ENCODE peak calls at places on chromosomes 16 and 17, in seven cellular contexts. One of them, this sample, is unnamed.

GRCh38 chr16:88936913-88937666 is 39.9 kb downstream of the CBFA2T3 start:
- DNase-seq in adrenal gland: peak; percentile 18
- DNase-seq in left ventricle myocardium inferior: peak; percentile 31
- DNase-seq in choroid plexus epithelial cell: no peak
- DNase-seq in stomach: no peak
- DNase-seq in A549: no peak
- DNase-seq in AG04450: no peak
- DNase-seq in this sample: no peak

GRCh38 chr16:75011634-75012307 is 12.9 kb downstream of the ZNRF1 start:
- DNase-seq in stomach: no peak
- DNase-seq in left ventricle myocardium inferior: no peak
- DNase-seq in adrenal gland: no peak
- DNase-seq in A549: no peak
- DNase-seq in choroid plexus epithelial cell: peak; percentile 92
- DNase-seq in AG04450: peak; percentile 51
- DNase-seq in this sample: peak; percentile 62

GRCh38 chr17:20315821-20316220 is 151.5 kb downstream of the LGALS9B start:
- DNase-seq in adrenal gland: no peak
- DNase-seq in left ventricle myocardium inferior: no peak
- DNase-seq in stomach: no peak
- DNase-seq in choroid plexus epithelial cell: peak; percentile 7
- DNase-seq in AG04450: no peak
- DNase-seq in A549: no peak
- DNase-seq in this sample: no peak

GRCh38 chr17:57849874-57850754 is at the start of gene MRPS23:
- DNase-seq in stomach: peak; percentile 98
- DNase-seq in A549: peak; percentile 91
- DNase-seq in choroid plexus epithelial cell: peak; percentile 99
- DNase-seq in AG04450: peak; percentile 97
- DNase-seq in adrenal gland: peak; percentile 97
- DNase-seq in left ventricle myocardium inferior: peak; percentile 97
- DNase-seq in this sample: peak; percentile 96

GRCh38 chr16:25413962-25414361 is 156.3 kb upstream of the ZKSCAN2 start:
- DNase-seq in AG04450: no peak
- DNase-seq in A549: no peak
- DNase-seq in stomach: no peak
- DNase-seq in adrenal gland: no peak
- DNase-seq in left ventricle myocardium inferior: no peak
- DNase-seq in choroid plexus epithelial cell: no peak
- DNase-seq in this sample: no peak

GRCh38 chr17:81527591-81528383 is at the start of gene FSCN2:
- DNase-seq in adrenal gland: no peak
- DNase-seq in AG04450: no peak
- DNase-seq in stomach: peak; percentile 42
- DNase-seq in choroid plexus epithelial cell: peak; percentile 25
- DNase-seq in A549: no peak
- DNase-seq in left ventricle myocardium inferior: no peak
- DNase-seq in this sample: no peak

GRCh38 chr16:86707171-86707570 is 128.8 kb downstream of the FOXL1 start:
- DNase-seq in A549: no peak
- DNase-seq in adrenal gland: no peak
- DNase-seq in choroid plexus epithelial cell: no peak
- DNase-seq in stomach: no peak
- DNase-seq in left ventricle myocardium inferior: no peak
- DNase-seq in AG04450: no peak
- DNase-seq in this sample: no peak

GRCh38 chr16:75256059-75256870 is 4.8 kb upstream of the BCAR1 start:
- DNase-seq in A549: no peak
- DNase-seq in adrenal gland: peak; percentile 32
- DNase-seq in left ventricle myocardium inferior: no peak
- DNase-seq in stomach: peak; percentile 28
- DNase-seq in choroid plexus epithelial cell: peak; percentile 59
- DNase-seq in AG04450: no peak
- DNase-seq in this sample: no peak

GRCh38 chr17:78828470-78829185 is 12.0 kb downstream of the USP36 start:
- DNase-seq in stomach: no peak
- DNase-seq in choroid plexus epithelial cell: peak; percentile 90
- DNase-seq in left ventricle myocardium inferior: no peak
- DNase-seq in AG04450: peak; percentile 38
- DNase-seq in A549: peak; percentile 80
- DNase-seq in adrenal gland: no peak
- DNase-seq in this sample: no peak
- TF ChIP-seq CTCF in stomach: no peak
- TF ChIP-seq CTCF in choroid plexus epithelial cell: peak; percentile 86
- TF ChIP-seq CTCF in left ventricle myocardium inferior: no peak
- TF ChIP-seq CTCF in AG04450: peak; percentile 64
- TF ChIP-seq CTCF in A549: peak; percentile 26
- TF ChIP-seq CTCF in adrenal gland: no peak
- TF ChIP-seq CTCF in this sample: peak; percentile 20

GRCh38 chr16:28537964-28538732 is 626 bp downstream of the NUPR1 start:
- DNase-seq in stomach: peak; percentile 30
- DNase-seq in AG04450: no peak
- DNase-seq in adrenal gland: no peak
- DNase-seq in choroid plexus epithelial cell: no peak
- DNase-seq in left ventricle myocardium inferior: no peak
- DNase-seq in A549: no peak
- DNase-seq in this sample: no peak
- H3K4me3 ChIP-seq in stomach: peak overlapping the region; percentile 45
- H3K4me3 ChIP-seq in AG04450: peak overlapping the region; percentile 83
- H3K4me3 ChIP-seq in adrenal gland: peak overlapping the region; percentile 25
- H3K4me3 ChIP-seq in choroid plexus epithelial cell: peak overlapping the region; percentile 63
- H3K4me3 ChIP-seq in left ventricle myocardium inferior: peak overlapping the region; percentile 71
- H3K4me3 ChIP-seq in A549: peak overlapping the region; percentile 41
- H3K4me3 ChIP-seq in this sample: no peak overlapping the region

GRCh38 chr16:10466313-10466712 is 80.5 kb downstream of the ATF7IP2 start:
- DNase-seq in adrenal gland: no peak
- DNase-seq in choroid plexus epithelial cell: no peak
- DNase-seq in AG04450: no peak
- DNase-seq in A549: no peak
- DNase-seq in stomach: no peak
- DNase-seq in left ventricle myocardium inferior: no peak
- DNase-seq in this sample: no peak

GRCh38 chr16:10466861-10467260 is 81.0 kb downstream of the ATF7IP2 start:
- DNase-seq in AG04450: no peak
- DNase-seq in adrenal gland: no peak
- DNase-seq in A549: no peak
- DNase-seq in choroid plexus epithelial cell: peak; percentile 14
- DNase-seq in left ventricle myocardium inferior: no peak
- DNase-seq in stomach: no peak
- DNase-seq in this sample: no peak

GRCh38 chr16:10465821-10466220 is 80.0 kb downstream of the ATF7IP2 start:
- DNase-seq in AG04450: no peak
- DNase-seq in A549: no peak
- DNase-seq in stomach: no peak
- DNase-seq in left ventricle myocardium inferior: no peak
- DNase-seq in choroid plexus epithelial cell: peak; percentile 10
- DNase-seq in adrenal gland: no peak
- DNase-seq in this sample: no peak
- TF ChIP-seq CTCF in AG04450: no peak
- TF ChIP-seq CTCF in A549: no peak
- TF ChIP-seq CTCF in stomach: no peak
- TF ChIP-seq CTCF in left ventricle myocardium inferior: no peak
- TF ChIP-seq CTCF in choroid plexus epithelial cell: no peak
- TF ChIP-seq CTCF in adrenal gland: no peak
- TF ChIP-seq CTCF in this sample: no peak

DNA sequence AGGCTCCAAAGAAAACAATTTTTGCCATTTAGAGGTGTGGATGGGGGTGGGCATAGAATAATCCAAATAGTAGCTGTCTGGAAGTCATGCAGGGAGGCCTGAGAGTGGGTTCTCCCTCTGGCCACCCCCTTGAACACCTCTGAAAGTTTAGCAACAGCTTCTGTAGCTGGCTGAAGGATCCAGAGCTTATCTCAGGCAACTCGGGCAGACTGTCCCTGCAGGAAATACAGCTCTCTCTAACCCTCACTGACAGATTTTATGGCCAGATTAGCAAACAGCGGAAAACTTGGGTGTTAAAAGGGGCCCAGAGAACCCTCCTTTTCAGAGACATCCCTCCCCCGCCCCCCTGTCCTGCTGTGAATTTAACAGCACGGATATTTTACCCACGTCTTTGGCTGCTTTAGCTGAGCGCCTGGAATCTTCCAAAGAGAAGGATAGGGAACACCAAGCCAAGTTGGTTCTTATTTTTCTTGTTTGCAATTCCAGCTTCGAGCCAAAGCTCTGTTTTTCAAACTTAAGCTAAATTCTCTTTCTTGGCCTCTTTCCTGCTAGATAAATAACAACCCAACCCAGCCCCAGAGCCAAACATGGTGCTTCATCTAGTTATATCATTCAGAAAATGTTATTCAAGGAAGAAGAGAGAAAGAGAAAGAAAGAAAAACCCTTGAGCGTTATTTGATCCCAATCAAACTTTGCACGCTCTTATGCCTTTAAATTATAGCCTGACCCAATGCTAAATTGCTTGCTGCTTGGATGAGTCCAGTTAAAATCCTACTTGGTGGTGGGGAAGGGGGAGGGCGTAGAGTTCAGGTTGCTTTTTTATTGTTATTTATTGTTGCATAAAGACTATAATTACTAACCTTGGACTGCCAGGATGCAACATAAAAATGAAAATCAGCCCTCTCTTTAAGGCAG is 2.3 kb upstream of the HOXB2 start:
- DNase-seq in choroid plexus epithelial cell: no peak
- DNase-seq in adrenal gland: no peak
- DNase-seq in A549: no peak
- DNase-seq in stomach: no peak
- DNase-seq in AG04450: no peak
- DNase-seq in left ventricle myocardium inferior: no peak
- DNase-seq in this sample: no peak
- H3K4me3 ChIP-seq in choroid plexus epithelial cell: no peak overlapping the region
- H3K4me3 ChIP-seq in adrenal gland: no peak overlapping the region
- H3K4me3 ChIP-seq in A549: no peak overlapping the region
- H3K4me3 ChIP-seq in stomach: peak overlapping the region; percentile 31
- H3K4me3 ChIP-seq in AG04450: peak overlapping the region; percentile 47
- H3K4me3 ChIP-seq in left ventricle myocardium inferior: peak overlapping the region; percentile 35
- H3K4me3 ChIP-seq in this sample: no peak overlapping the region

GRCh38 chr17:67359960-67360817 is 6.2 kb downstream of the PSMD12 start:
- DNase-seq in AG04450: no peak
- DNase-seq in left ventricle myocardium inferior: no peak
- DNase-seq in choroid plexus epithelial cell: peak; percentile 61
- DNase-seq in stomach: no peak
- DNase-seq in A549: peak; percentile 40
- DNase-seq in adrenal gland: no peak
- DNase-seq in this sample: no peak
- TF ChIP-seq CTCF in AG04450: peak; percentile 54
- TF ChIP-seq CTCF in left ventricle myocardium inferior: peak; percentile 33
- TF ChIP-seq CTCF in choroid plexus epithelial cell: peak; percentile 61
- TF ChIP-seq CTCF in stomach: no peak
- TF ChIP-seq CTCF in A549: peak; percentile 32
- TF ChIP-seq CTCF in adrenal gland: no peak
- TF ChIP-seq CTCF in this sample: peak; percentile 26

GRCh38 chr16:15484662-15485061 is 50.3 kb downstream of the BMERB1 start:
- DNase-seq in stomach: no peak
- DNase-seq in left ventricle myocardium inferior: no peak
- DNase-seq in AG04450: no peak
- DNase-seq in choroid plexus epithelial cell: peak; percentile 73
- DNase-seq in A549: no peak
- DNase-seq in adrenal gland: no peak
- DNase-seq in this sample: no peak
- H3K4me3 ChIP-seq in stomach: no peak overlapping the region
- H3K4me3 ChIP-seq in left ventricle myocardium inferior: no peak overlapping the region
- H3K4me3 ChIP-seq in AG04450: no peak overlapping the region
- H3K4me3 ChIP-seq in choroid plexus epithelial cell: no peak overlapping the region
- H3K4me3 ChIP-seq in A549: no peak overlapping the region
- H3K4me3 ChIP-seq in adrenal gland: no peak overlapping the region
- H3K4me3 ChIP-seq in this sample: no peak overlapping the region

DNA sequence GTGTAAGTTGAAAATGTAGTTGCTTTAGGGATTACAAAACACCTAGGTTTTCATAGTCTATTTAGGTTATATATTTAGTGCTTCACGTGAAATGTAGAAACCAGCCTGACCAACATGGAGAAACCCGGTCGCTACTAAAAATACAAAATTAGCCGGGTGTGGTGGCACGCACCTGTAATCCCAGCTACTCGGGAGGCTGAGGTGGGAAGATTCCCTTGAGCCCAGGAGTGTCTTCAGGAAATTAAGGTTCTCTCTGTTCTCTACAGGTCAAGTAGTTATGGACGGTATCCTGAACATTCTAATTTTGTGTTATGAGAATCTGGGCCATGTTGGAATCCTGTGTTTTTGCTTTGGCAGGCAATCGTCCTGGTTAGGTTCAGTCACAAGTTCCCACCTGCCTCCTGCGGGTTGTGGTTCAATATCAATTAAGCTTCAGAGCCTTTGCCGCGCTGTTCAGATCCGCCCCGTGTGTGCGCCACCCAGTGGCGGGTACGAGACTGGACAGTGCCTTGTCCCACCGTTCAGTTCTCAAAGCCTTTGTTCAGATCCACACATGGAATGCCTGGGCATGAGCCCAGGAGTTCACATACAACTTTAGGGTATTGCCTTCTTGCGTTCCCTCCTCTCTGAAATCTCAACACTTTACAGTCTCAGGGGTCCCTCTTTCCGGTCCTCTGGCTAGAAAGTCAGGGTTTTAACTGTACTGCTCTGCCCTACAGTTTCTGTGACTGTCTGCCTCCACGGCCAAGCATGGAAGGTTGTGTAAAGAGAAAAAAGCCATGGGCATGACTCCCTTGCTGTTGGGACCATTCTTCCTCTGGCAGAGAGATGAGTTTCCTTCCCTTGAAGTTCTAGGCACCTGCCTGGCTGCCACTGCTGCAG is 41.7 kb downstream of the HEATR6 start:
- DNase-seq in stomach: peak; percentile 80
- DNase-seq in left ventricle myocardium inferior: peak; percentile 50
- DNase-seq in adrenal gland: peak; percentile 53
- DNase-seq in A549: peak; percentile 81
- DNase-seq in choroid plexus epithelial cell: peak; percentile 75
- DNase-seq in AG04450: peak; percentile 37
- DNase-seq in this sample: peak; percentile 33
- TF ChIP-seq CTCF in stomach: no peak
- TF ChIP-seq CTCF in left ventricle myocardium inferior: peak; percentile 92
- TF ChIP-seq CTCF in adrenal gland: peak; percentile 72
- TF ChIP-seq CTCF in A549: peak; percentile 96
- TF ChIP-seq CTCF in choroid plexus epithelial cell: peak; percentile 96
- TF ChIP-seq CTCF in AG04450: peak; percentile 97
- TF ChIP-seq CTCF in this sample: peak; percentile 100

GRCh38 chr17:63475491-63476412 is 1.1 kb upstream of the ACE start:
- DNase-seq in stomach: no peak
- DNase-seq in AG04450: no peak
- DNase-seq in A549: no peak
- DNase-seq in adrenal gland: no peak
- DNase-seq in choroid plexus epithelial cell: no peak
- DNase-seq in left ventricle myocardium inferior: no peak
- DNase-seq in this sample: no peak
- H3K4me3 ChIP-seq in stomach: peak overlapping the region; percentile 56
- H3K4me3 ChIP-seq in AG04450: no peak overlapping the region
- H3K4me3 ChIP-seq in A549: no peak overlapping the region
- H3K4me3 ChIP-seq in adrenal gland: no peak overlapping the region
- H3K4me3 ChIP-seq in choroid plexus epithelial cell: no peak overlapping the region
- H3K4me3 ChIP-seq in left ventricle myocardium inferior: peak overlapping the region; percentile 74
- H3K4me3 ChIP-seq in this sample: no peak overlapping the region